ENCODE peak calls at places on chromosomes 16 and 17, in seven cellular contexts. M is SW 1271, Y is NCI-H524, B is heart left ventricle, E is mesendoderm, U is RKO, O is psoas muscle. S is an unnamed sample.

GRCh38 chr16:65658339-65659275 is 536.7 kb upstream of the CDH11 start:
- DNase-seq in M (no peak), B (no peak), U (peak), O (peak), Y (no peak), E (peak), S (no peak)

GRCh38 chr17:18182978-18183333 is 672 bp upstream of the ALKBH5 start:
- DNase-seq in B (peak), M (peak), U (peak), O (peak), Y (peak), E (no peak), S (peak)

GRCh38 chr16:4404247-4404966 is 12.0 kb downstream of the CORO7 start:
- DNase-seq in B (no peak), M (no peak), O (no peak), E (peak), Y (peak), U (peak), S (peak)

GRCh38 chr16:75801307-75801706 is 75.0 kb upstream of the CPHXL start:
- DNase-seq in U (peak), O (no peak), M (no peak), E (no peak), Y (no peak), B (no peak), S (no peak)

GRCh38 chr17:27207073-27207511 is 86.8 kb upstream of the WSB1 start:
- DNase-seq in U (peak), B (no peak), Y (no peak), M (peak), E (no peak), O (no peak), S (no peak)

GRCh38 chr17:17935321-17936271 is 36.6 kb downstream of the TOM1L2 start:
- DNase-seq in O (peak), Y (no peak), U (no peak), E (peak), M (no peak), B (no peak), S (no peak)

GRCh38 chr17:69460963-69461922 is 46.7 kb downstream of the MAP2K6 start:
- DNase-seq in M (no peak), O (peak), E (no peak), U (no peak), B (no peak), Y (no peak), S (no peak)

GRCh38 chr17:18008496-18009268 is 30.3 kb downstream of the ATPAF2 start:
- DNase-seq in M (no peak), E (peak), Y (no peak), B (no peak), U (no peak), O (no peak), S (no peak)

GRCh38 chr16:15502041-15502725 is 67.8 kb downstream of the BMERB1 start:
- DNase-seq in U (peak), O (peak), B (no peak), M (peak), E (peak), Y (no peak), S (no peak)

GRCh38 chr17:81870155-81870977 is 771 bp downstream of the ARHGDIA start:
- DNase-seq in Y (no peak), U (peak), B (no peak), M (no peak), E (peak), O (peak), S (peak)

GRCh38 chr16:46715769-46716305 is 26.4 kb downstream of the ORC6 start:
- DNase-seq in M (no peak), B (peak), E (no peak), U (no peak), Y (no peak), O (peak), S (no peak)

GRCh38 chr16:1145383-1146100 is 7.4 kb upstream of the CACNA1H start:
- DNase-seq in B (no peak), Y (no peak), E (no peak), O (no peak), U (no peak), M (no peak), S (no peak)

GRCh38 chr17:32302037-32302436 is 36.4 kb downstream of the RHBDL3 start:
- DNase-seq in O (no peak), B (no peak), E (no peak), U (no peak), M (no peak), Y (no peak), S (no peak)

GRCh38 chr17:55763856-55764255 is 13.0 kb downstream of the PCTP start:
- DNase-seq in O (no peak), B (no peak), E (no peak), Y (no peak), M (no peak), U (no peak), S (no peak)

GRCh38 chr16:64754279-64754678 is 367.6 kb downstream of the CDH11 start:
- DNase-seq in U (no peak), E (peak), Y (no peak), B (no peak), M (no peak), O (no peak), S (no peak)

GRCh38 chr16:49128740-49129139 is 152.9 kb downstream of the CBLN1 start:
- DNase-seq in B (no peak), M (no peak), E (no peak), U (no peak), Y (no peak), O (no peak), S (no peak)

GRCh38 chr16:77993111-77993571 is 29.2 kb upstream of the CLEC3A start:
- DNase-seq in M (no peak), Y (peak), B (no peak), E (peak), U (no peak), O (no peak), S (no peak)

GRCh38 chr17:76957600-76958464 is 89.6 kb downstream of the MGAT5B start:
- DNase-seq in Y (no peak), E (no peak), B (no peak), M (no peak), U (peak), O (no peak), S (no peak)

GRCh38 chr16:28195859-28196258 is 15.9 kb downstream of the XPO6 start:
- DNase-seq in B (no peak), M (no peak), Y (no peak), O (no peak), E (no peak), U (no peak), S (no peak)

GRCh38 chr16:66874079-66874775 is 6.1 kb upstream of the PDP2 start:
- DNase-seq in E (peak), Y (no peak), O (no peak), B (no peak), M (no peak), U (no peak), S (no peak)

GRCh38 chr17:79888009-79888540 is 48.8 kb upstream of the CBX4 start:
- DNase-seq in O (no peak), U (no peak), B (no peak), E (no peak), Y (no peak), M (no peak), S (no peak)

GRCh38 chr17:50468120-50469004 is at the start of gene CHAD:
- DNase-seq in B (no peak), E (no peak), O (peak), Y (no peak), U (no peak), M (no peak), S (no peak)

GRCh38 chr17:43791589-43791988 is 11.4 kb downstream of the CFAP97D1 start:
- DNase-seq in U (peak), O (no peak), E (peak), M (peak), B (no peak), Y (peak), S (no peak)

GRCh38 chr16:17275076-17275732 is 195.6 kb downstream of the XYLT1 start:
- DNase-seq in B (no peak), U (no peak), O (no peak), M (no peak), E (no peak), Y (no peak), S (no peak)

GRCh38 chr16:22141746-22142145 is 20.6 kb upstream of the SDR42E2 start:
- DNase-seq in E (peak), O (no peak), U (peak), B (no peak), M (no peak), Y (no peak), S (no peak)

GRCh38 chr16:67860589-67861398 is 12.1 kb upstream of the EDC4 start:
- DNase-seq in Y (no peak), O (no peak), E (no peak), M (no peak), U (peak), B (no peak), S (no peak)

GRCh38 chr16:47431960-47432359 is 28.9 kb downstream of the ITFG1 start:
- DNase-seq in E (no peak), U (no peak), O (no peak), B (no peak), M (no peak), Y (no peak), S (no peak)

GRCh38 chr17:28577466-28577824 is 750 bp upstream of the ALDOC start:
- DNase-seq in B (no peak), O (no peak), E (no peak), M (no peak), U (no peak), Y (no peak), S (no peak)

GRCh38 chr16:86103320-86103719 is 204.4 kb downstream of the IRF8 start:
- DNase-seq in Y (no peak), O (no peak), E (peak), B (no peak), U (no peak), M (no peak), S (no peak)

GRCh38 chr16:66652661-66653060 is 43.9 kb downstream of the CMTM4 start:
- DNase-seq in B (no peak), E (no peak), M (no peak), U (no peak), Y (no peak), O (no peak), S (no peak)

GRCh38 chr17:70752966-70753467 is 583.7 kb downstream of the KCNJ2 start:
- DNase-seq in M (no peak), O (no peak), B (no peak), Y (no peak), U (no peak), E (no peak), S (no peak)

GRCh38 chr17:4178651-4179050 is 35.7 kb downstream of the CYB5D2 start:
- DNase-seq in Y (no peak), B (no peak), M (no peak), E (no peak), U (no peak), O (no peak), S (no peak)

GRCh38 chr17:28211811-28212210 is 107.2 kb upstream of the TMEM97 start:
- DNase-seq in Y (no peak), O (no peak), E (no peak), M (no peak), U (no peak), B (no peak), S (no peak)

GRCh38 chr17:82200743-82201497 is 11.7 kb downstream of the CCDC57 start:
- DNase-seq in B (no peak), O (no peak), E (no peak), M (no peak), U (no peak), Y (no peak), S (peak)

GRCh38 chr16:30923554-30924085 is at the start of gene FBXL19:
- DNase-seq in O (peak), B (peak), U (no peak), Y (no peak), M (no peak), E (peak), S (no peak)

GRCh38 chr16:19114359-19115147 is 789 bp downstream of the ITPRIPL2 start:
- DNase-seq in M (no peak), B (peak), U (peak), E (peak), O (peak), Y (no peak), S (no peak)

GRCh38 chr16:30741461-30741914 is 6.7 kb upstream of the PHKG2 start:
- DNase-seq in O (no peak), U (peak), E (peak), M (peak), B (no peak), Y (no peak), S (no peak)